ENCODE peak calls at places on chromosomes 3 and 15, in eight cellular contexts. B is fibroblast of lung, A is H9, E is AG09309, C is ascending aorta, X is Panc1, I is astrocyte of the spinal cord, S is BJ. K is an unnamed sample.

GRCh38 chr3:100089802-100090668 is 24.3 kb downstream of the FILIP1L start:
- DNase-seq in S (no peak), I (peak; percentile 54), E (no peak), X (no peak), C (no peak), A (peak; percentile 57), B (peak; percentile 65), K (peak; percentile 65)

GRCh38 chr3:178518660-178519396 is 17.4 kb upstream of the KCNMB2 start:
- DNase-seq in X (no peak), S (no peak), B (no peak), A (no peak), C (no peak), E (no peak), I (no peak), K (peak; percentile 51)

GRCh38 chr3:8845641-8846040 is 76.2 kb upstream of the OXTR start:
- DNase-seq in E (no peak), X (peak; percentile 64), B (no peak), A (no peak), C (no peak), I (no peak), S (no peak), K (peak; percentile 29)

GRCh38 chr3:108292905-108293328 is 3.4 kb upstream of the HHLA2 start:
- DNase-seq in A (no peak), B (no peak), C (no peak), I (no peak), E (no peak), S (no peak), X (no peak), K (no peak)

GRCh38 chr15:28886431-28887343 is 913 bp downstream of the APBA2 start:
- DNase-seq in X (no peak), E (no peak), B (no peak), A (no peak), C (no peak), I (no peak), S (no peak), K (no peak)

GRCh38 chr3:3053974-3054373 is 56.2 kb downstream of the IL5RA start:
- DNase-seq in X (no peak), E (no peak), C (no peak), S (no peak), B (no peak), I (no peak), A (no peak), K (no peak)

GRCh38 chr3:122697952-122698625 is 17.4 kb downstream of the PARP14 start:
- DNase-seq in B (no peak), S (no peak), A (no peak), C (no peak), I (no peak), X (no peak), E (no peak), K (peak; percentile 26)

GRCh38 chr3:138043266-138044029 is 33.5 kb downstream of the CLDN18 start:
- DNase-seq in B (peak; percentile 95), S (peak; percentile 49), X (no peak), C (no peak), I (peak; percentile 86), A (no peak), E (peak; percentile 31), K (peak; percentile 83)

GRCh38 chr15:39658740-39659139 is 77.9 kb downstream of the THBS1 start:
- DNase-seq in X (no peak), I (no peak), E (no peak), A (no peak), S (no peak), B (no peak), C (no peak), K (no peak)

GRCh38 chr3:128547368-128547987 is 54.5 kb upstream of the GATA2 start:
- DNase-seq in I (peak; percentile 44), S (peak; percentile 10), C (no peak), A (no peak), X (no peak), B (peak; percentile 15), E (no peak), K (peak; percentile 65)

GRCh38 chr15:42504631-42505030 is 9.2 kb downstream of the SNAP23 start:
- DNase-seq in S (no peak), C (no peak), X (no peak), A (no peak), I (no peak), E (no peak), B (no peak), K (no peak)

GRCh38 chr3:160564205-160564922 is 1.0 kb downstream of the KPNA4 start:
- DNase-seq in B (peak; percentile 9), I (no peak), X (no peak), A (no peak), S (no peak), E (no peak), C (no peak), K (peak; percentile 22)

GRCh38 chr3:34292605-34293300 is 494.3 kb downstream of the PDCD6IP start:
- DNase-seq in C (no peak), A (no peak), S (no peak), I (no peak), B (no peak), X (no peak), E (no peak), K (no peak)

GRCh38 chr15:70252056-70252935 is 154.6 kb upstream of the TLE3 start:
- DNase-seq in I (no peak), A (no peak), C (no peak), S (no peak), E (no peak), B (no peak), X (no peak), K (no peak)

GRCh38 chr3:67863869-67864268 is 209.5 kb upstream of the SUCLG2 start:
- DNase-seq in B (peak; percentile 2), A (peak; percentile 30), C (no peak), I (peak; percentile 3), X (no peak), E (no peak), S (no peak), K (peak; percentile 34)

GRCh38 chr3:115148142-115148790 is 1.2 kb upstream of the ZBTB20 start:
- DNase-seq in C (no peak), A (no peak), B (peak; percentile 22), X (no peak), E (no peak), I (peak; percentile 32), S (no peak), K (no peak)

GRCh38 chr3:99549918-99550603 is 88.3 kb upstream of the COL8A1 start:
- DNase-seq in E (peak; percentile 43), X (no peak), C (no peak), B (peak; percentile 31), I (no peak), S (no peak), A (no peak), K (peak; percentile 48)

DNA sequence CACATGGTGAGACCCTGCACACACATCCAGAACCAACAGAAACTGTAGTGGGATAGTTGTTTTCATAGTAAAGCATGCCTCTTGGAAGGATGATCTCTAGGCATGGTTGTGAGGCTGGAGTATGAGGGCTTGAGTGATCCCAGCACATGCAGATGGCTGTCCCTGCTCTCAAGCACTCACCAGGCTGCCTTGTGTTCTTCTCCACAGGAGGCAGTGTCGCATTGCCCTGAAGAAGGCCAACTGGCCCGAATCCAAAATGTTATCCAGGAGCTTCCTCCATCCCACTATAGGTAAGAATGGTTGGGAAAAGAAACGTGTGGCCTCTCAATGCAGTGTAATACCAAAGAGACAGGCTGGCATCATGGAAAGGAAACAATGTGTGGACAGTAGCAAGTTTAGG is 82.7 kb downstream of the TMEM39A start:
- DNase-seq in S (no peak), I (no peak), E (no peak), X (no peak), B (no peak), A (no peak), C (no peak), K (peak; percentile 23)
- TF ChIP-seq CTCF in S (no peak), I (no peak), E (no peak), X (no peak), B (no peak), A (no peak), C (no peak), K (no peak)

GRCh38 chr15:56243117-56243773 is 434 bp downstream of the RFX7 start:
- DNase-seq in S (no peak), E (no peak), X (no peak), B (peak; percentile 47), C (peak; percentile 8), I (peak; percentile 42), A (peak; percentile 71), K (peak; percentile 52)
- TF ChIP-seq CTCF in S (no peak), E (no peak), X (no peak), B (no peak), C (no peak), I (no peak), A (no peak), K (no peak)

DNA sequence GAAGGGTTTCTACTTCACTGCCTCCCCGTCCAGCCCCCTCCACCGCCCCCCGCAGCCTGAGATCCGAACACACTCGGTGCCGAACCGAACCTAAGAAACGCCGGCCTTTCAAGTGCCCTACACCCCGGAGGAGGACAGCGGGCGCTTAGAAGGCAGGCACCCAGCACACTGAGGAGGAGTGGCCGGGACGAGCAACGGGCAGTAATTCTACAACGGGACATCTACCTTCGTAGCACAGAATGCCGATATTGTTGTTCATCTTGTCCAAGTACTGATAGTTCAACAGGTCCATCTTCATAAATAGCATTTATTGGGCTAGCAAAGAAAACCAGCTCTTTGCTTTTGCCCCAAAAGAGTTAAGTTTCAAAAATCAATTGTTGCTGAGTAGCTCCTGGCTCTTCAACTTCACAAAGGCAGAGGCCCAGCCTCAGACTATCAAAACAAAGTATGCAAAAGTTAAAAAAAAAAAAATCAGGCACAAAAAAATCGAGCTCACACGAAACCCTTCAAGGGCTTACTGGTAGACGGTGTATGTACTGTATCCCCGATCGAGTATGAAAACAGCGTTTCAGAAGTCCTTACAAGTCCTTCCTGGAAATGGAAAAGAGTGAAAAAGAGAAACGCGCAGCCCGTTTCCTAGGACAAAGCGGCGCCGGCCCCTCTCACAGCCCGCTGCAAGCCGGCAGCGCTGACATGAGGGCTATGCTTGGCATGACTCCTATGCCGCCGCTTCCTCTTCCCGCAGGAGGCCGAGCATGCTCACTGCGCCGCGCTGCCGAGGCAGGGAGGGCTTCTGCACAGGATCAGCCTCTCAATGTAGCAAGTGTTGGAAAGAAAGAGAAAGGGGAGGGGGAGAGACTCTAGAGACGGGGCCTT is at the start of gene VGLL4:
- DNase-seq in X (no peak), A (peak; percentile 95), S (peak; percentile 43), B (peak; percentile 94), E (peak; percentile 61), C (peak; percentile 50), I (peak; percentile 95), K (peak; percentile 85)
- TF ChIP-seq CTCF in X (peak; percentile 17), A (no peak), S (peak; percentile 20), B (no peak), E (peak; percentile 17), C (no peak), I (peak; percentile 15), K (no peak)

GRCh38 chr3:48504051-48504946 is at the start of gene SHISA5:
- DNase-seq in X (no peak), I (peak; percentile 66), E (no peak), C (peak; percentile 80), B (peak; percentile 67), A (peak; percentile 61), S (no peak), K (peak; percentile 69)

GRCh38 chr3:48505146-48505545 is 1.2 kb upstream of the SHISA5 start:
- DNase-seq in A (no peak), B (no peak), X (no peak), S (no peak), C (no peak), E (no peak), I (no peak), K (no peak)

GRCh38 chr3:48511551-48511950 is 7.6 kb upstream of the SHISA5 start:
- DNase-seq in I (no peak), B (no peak), X (no peak), E (no peak), A (no peak), S (no peak), C (no peak), K (no peak)

GRCh38 chr3:48503406-48504050 is 446 bp downstream of the SHISA5 start:
- DNase-seq in A (peak; percentile 62), S (no peak), E (no peak), I (peak; percentile 48), C (peak; percentile 50), X (no peak), B (peak; percentile 37), K (peak; percentile 45)

GRCh38 chr3:48507256-48508061 is 3.5 kb upstream of the SHISA5 start:
- DNase-seq in A (peak; percentile 95), C (peak; percentile 35), B (peak; percentile 51), I (peak; percentile 77), X (peak; percentile 24), E (no peak), S (no peak), K (peak; percentile 84)
- TF ChIP-seq CTCF in A (peak; percentile 88), C (peak; percentile 52), B (peak; percentile 49), I (peak; percentile 70), X (peak; percentile 78), E (peak; percentile 61), S (peak; percentile 67), K (peak; percentile 36)